ENCODE peak calls at places on chromosome 18, in eight cellular contexts. I is psoas muscle, H is fibroblast of pulmonary artery, X is foreskin fibroblast, B is NCI-H460, Z is ureter, U is GM12878, D is left colon. P is an unnamed sample.

GRCh38 chr18:41099451-41099850 is 855.6 kb upstream of the PIK3C3 start:
- DNase-seq in U (no peak), B (no peak), X (no peak), D (no peak), Z (no peak), H (no peak), I (no peak), P (no peak)

GRCh38 chr18:715626-716025 is 3.2 kb upstream of the ENOSF1 start:
- DNase-seq in X (peak; percentile 75), Z (no peak), B (no peak), U (no peak), D (no peak), H (peak; percentile 54), I (no peak), P (no peak)

GRCh38 chr18:62436636-62437519 is 85.9 kb upstream of the ZCCHC2 start:
- DNase-seq in X (peak; percentile 80), Z (peak; percentile 91), B (peak; percentile 41), H (peak; percentile 89), I (peak; percentile 97), U (no peak), D (peak; percentile 68), P (peak; percentile 88)

GRCh38 chr18:49100226-49100968 is 149.6 kb upstream of the SMAD7 start:
- DNase-seq in Z (no peak), U (no peak), H (peak; percentile 9), B (no peak), D (no peak), I (no peak), X (no peak), P (no peak)

GRCh38 chr18:47331051-47331450 is 79.6 kb upstream of the SKOR2 start:
- DNase-seq in U (no peak), X (no peak), H (no peak), B (no peak), Z (no peak), D (no peak), I (no peak), P (no peak)

GRCh38 chr18:55250729-55251128 is 291.5 kb upstream of the CCDC68 start:
- DNase-seq in X (no peak), B (no peak), U (no peak), I (no peak), H (no peak), Z (no peak), D (no peak), P (no peak)

GRCh38 chr18:79788096-79789085 is 9.3 kb upstream of the KCNG2 start:
- DNase-seq in D (no peak), I (peak; percentile 43), X (no peak), B (no peak), Z (no peak), H (peak; percentile 39), U (no peak), P (no peak)

GRCh38 chr18:35634376-35634775 is 52.8 kb downstream of the GALNT1 start:
- DNase-seq in B (no peak), I (no peak), Z (no peak), U (no peak), D (no peak), X (peak; percentile 54), H (no peak), P (no peak)

GRCh38 chr18:25605322-25605721 is 253.4 kb upstream of the ZNF521 start:
- DNase-seq in I (no peak), H (no peak), Z (no peak), U (no peak), D (no peak), X (no peak), B (no peak), P (no peak)

GRCh38 chr18:8252371-8252770 is 356.9 kb upstream of the RAB12 start:
- DNase-seq in B (no peak), I (no peak), U (no peak), Z (no peak), D (no peak), H (no peak), X (no peak), P (no peak)

GRCh38 chr18:34322365-34323289 is 97.9 kb upstream of the NOL4 start:
- DNase-seq in H (peak; percentile 74), B (peak; percentile 33), I (peak; percentile 44), X (peak; percentile 10), Z (peak; percentile 51), U (peak; percentile 59), D (peak; percentile 85), P (peak; percentile 65)

GRCh38 chr18:13610517-13610916 is 115.8 kb downstream of the FAM210A start:
- DNase-seq in Z (peak; percentile 45), U (no peak), D (no peak), I (no peak), B (no peak), H (no peak), X (no peak), P (no peak)

GRCh38 chr18:8948471-8949149 is 153.9 kb upstream of the NDUFV2 start:
- DNase-seq in H (peak; percentile 79), U (no peak), I (no peak), Z (no peak), B (peak; percentile 26), X (peak; percentile 89), D (no peak), P (no peak)

GRCh38 chr18:44453505-44453904 is 227.2 kb upstream of the SETBP1 start:
- DNase-seq in D (no peak), Z (no peak), H (no peak), X (no peak), I (no peak), B (no peak), U (no peak), P (no peak)

GRCh38 chr18:621181-621580 is 24.4 kb downstream of the CLUL1 start:
- DNase-seq in X (peak; percentile 76), I (peak; percentile 49), D (no peak), Z (no peak), H (peak; percentile 48), B (no peak), U (no peak), P (no peak)

GRCh38 chr18:37362158-37362890 is 203.3 kb downstream of the CELF4 start:
- DNase-seq in B (no peak), U (no peak), H (no peak), D (no peak), X (no peak), Z (no peak), I (no peak), P (no peak)

GRCh38 chr18:22559414-22560282 is 141.9 kb upstream of the CTAGE1 start:
- DNase-seq in X (peak; percentile 49), I (peak; percentile 75), H (peak; percentile 79), D (peak; percentile 52), B (no peak), Z (peak; percentile 58), U (no peak), P (no peak)

GRCh38 chr18:79421275-79421857 is 25.6 kb downstream of the NFATC1 start:
- DNase-seq in X (no peak), B (no peak), Z (no peak), U (no peak), H (no peak), D (no peak), I (no peak), P (no peak)

GRCh38 chr18:53935803-53936202 is 288.7 kb downstream of the MBD2 start:
- DNase-seq in U (no peak), Z (no peak), X (no peak), I (no peak), H (no peak), B (no peak), D (no peak), P (no peak)

GRCh38 chr18:55552498-55553189 is 35.3 kb downstream of the TCF4 start:
- DNase-seq in X (no peak), Z (no peak), D (no peak), B (no peak), I (no peak), U (no peak), H (peak; percentile 33), P (no peak)

GRCh38 chr18:54906636-54907180 is 52.6 kb downstream of the CCDC68 start:
- DNase-seq in H (peak; percentile 31), I (no peak), Z (no peak), B (no peak), D (no peak), U (no peak), X (no peak), P (no peak)

GRCh38 chr18:13218376-13219011 is at the start of gene LDLRAD4:
- DNase-seq in X (no peak), I (peak; percentile 71), B (no peak), Z (no peak), D (peak; percentile 65), H (no peak), U (no peak), P (peak; percentile 93)